ENCODE peak calls at places on chromosomes 13 and 19, in four cellular contexts. One of them, this sample, is unnamed.

GRCh38 chr19:12272980-12273901 is 21.4 kb downstream of the ZNF44 start:
- DNase-seq in fibroblast of lung: no peak
- DNase-seq in astrocyte of the cerebellum: no peak
- DNase-seq in tibial artery: no peak
- DNase-seq in this sample: no peak

GRCh38 chr13:20340136-20340758 is 108.1 kb upstream of the GJB6 start:
- DNase-seq in astrocyte of the cerebellum: no peak
- DNase-seq in fibroblast of lung: no peak
- DNase-seq in tibial artery: no peak
- DNase-seq in this sample: no peak

GRCh38 chr13:27182844-27183497 is 11.4 kb upstream of the USP12 start:
- DNase-seq in astrocyte of the cerebellum: peak
- DNase-seq in fibroblast of lung: peak
- DNase-seq in tibial artery: peak
- DNase-seq in this sample: no peak

GRCh38 chr13:26539738-26540292 is 17.7 kb upstream of the WASF3 start:
- DNase-seq in fibroblast of lung: no peak
- DNase-seq in tibial artery: no peak
- DNase-seq in astrocyte of the cerebellum: no peak
- DNase-seq in this sample: no peak

GRCh38 chr13:109454167-109454917 is 332.0 kb downstream of the IRS2 start:
- DNase-seq in fibroblast of lung: peak
- DNase-seq in tibial artery: no peak
- DNase-seq in astrocyte of the cerebellum: no peak
- DNase-seq in this sample: peak

GRCh38 chr13:77896977-77897376 is 21.7 kb downstream of the EDNRB start:
- DNase-seq in tibial artery: no peak
- DNase-seq in astrocyte of the cerebellum: no peak
- DNase-seq in fibroblast of lung: no peak
- DNase-seq in this sample: no peak

GRCh38 chr19:55526216-55527196 is 10.4 kb downstream of the SBK2 start:
- DNase-seq in astrocyte of the cerebellum: no peak
- DNase-seq in tibial artery: no peak
- DNase-seq in fibroblast of lung: peak
- DNase-seq in this sample: no peak

GRCh38 chr19:40803857-40804782 is 5.1 kb downstream of the EGLN2 start:
- DNase-seq in tibial artery: no peak
- DNase-seq in fibroblast of lung: no peak
- DNase-seq in astrocyte of the cerebellum: no peak
- DNase-seq in this sample: no peak

GRCh38 chr13:21998279-21998678 is 327.4 kb downstream of the FGF9 start:
- DNase-seq in fibroblast of lung: no peak
- DNase-seq in tibial artery: no peak
- DNase-seq in astrocyte of the cerebellum: no peak
- DNase-seq in this sample: no peak

GRCh38 chr19:52188822-52189744 is 769 bp upstream of the PPP2R1A start:
- DNase-seq in astrocyte of the cerebellum: no peak
- DNase-seq in fibroblast of lung: no peak
- DNase-seq in tibial artery: no peak
- DNase-seq in this sample: no peak

GRCh38 chr13:97223711-97224461 is 1.8 kb downstream of the MBNL2 start:
- DNase-seq in fibroblast of lung: peak
- DNase-seq in tibial artery: peak
- DNase-seq in astrocyte of the cerebellum: peak
- DNase-seq in this sample: peak

GRCh38 chr13:24670927-24671326 is 9.3 kb upstream of the ATP12A start:
- DNase-seq in tibial artery: no peak
- DNase-seq in fibroblast of lung: peak
- DNase-seq in astrocyte of the cerebellum: no peak
- DNase-seq in this sample: no peak

GRCh38 chr19:10712754-10713153 is 5.1 kb upstream of the DNM2 start:
- DNase-seq in tibial artery: no peak
- DNase-seq in astrocyte of the cerebellum: no peak
- DNase-seq in fibroblast of lung: no peak
- DNase-seq in this sample: no peak

GRCh38 chr13:47126432-47126831 is 229.6 kb upstream of the HTR2A start:
- DNase-seq in fibroblast of lung: no peak
- DNase-seq in astrocyte of the cerebellum: no peak
- DNase-seq in tibial artery: no peak
- DNase-seq in this sample: no peak

GRCh38 chr19:38277549-38277948 is 13.2 kb downstream of the SPINT2 start:
- DNase-seq in astrocyte of the cerebellum: no peak
- DNase-seq in tibial artery: no peak
- DNase-seq in fibroblast of lung: no peak
- DNase-seq in this sample: no peak

GRCh38 chr13:51105046-51105445 is 6.0 kb downstream of the C13orf42 start:
- DNase-seq in tibial artery: no peak
- DNase-seq in astrocyte of the cerebellum: no peak
- DNase-seq in fibroblast of lung: no peak
- DNase-seq in this sample: no peak

GRCh38 chr13:78976696-78977095 is 317.7 kb upstream of the OBI1 start:
- DNase-seq in fibroblast of lung: no peak
- DNase-seq in astrocyte of the cerebellum: no peak
- DNase-seq in tibial artery: no peak
- DNase-seq in this sample: no peak

GRCh38 chr19:45817725-45818301 is 2.7 kb upstream of the RSPH6A start:
- DNase-seq in fibroblast of lung: no peak
- DNase-seq in tibial artery: no peak
- DNase-seq in astrocyte of the cerebellum: no peak
- DNase-seq in this sample: no peak

GRCh38 chr13:73671011-73671410 is 463.2 kb downstream of the KLF12 start:
- DNase-seq in tibial artery: no peak
- DNase-seq in fibroblast of lung: no peak
- DNase-seq in astrocyte of the cerebellum: no peak
- DNase-seq in this sample: no peak

GRCh38 chr19:53768401-53768800 is 55.7 kb downstream of the NLRP12 start:
- DNase-seq in tibial artery: no peak
- DNase-seq in astrocyte of the cerebellum: no peak
- DNase-seq in fibroblast of lung: no peak
- DNase-seq in this sample: no peak

GRCh38 chr19:46221981-46222610 is 7.4 kb upstream of the IGFL1 start:
- DNase-seq in tibial artery: peak
- DNase-seq in fibroblast of lung: peak
- DNase-seq in astrocyte of the cerebellum: no peak
- DNase-seq in this sample: no peak

GRCh38 chr19:53549354-53549753 is 11.4 kb downstream of the ZNF331 start:
- DNase-seq in tibial artery: no peak
- DNase-seq in astrocyte of the cerebellum: no peak
- DNase-seq in fibroblast of lung: peak
- DNase-seq in this sample: no peak

GRCh38 chr19:29421186-29421525 is 104.6 kb upstream of the VSTM2B start:
- DNase-seq in astrocyte of the cerebellum: no peak
- DNase-seq in fibroblast of lung: no peak
- DNase-seq in tibial artery: no peak
- DNase-seq in this sample: no peak

GRCh38 chr13:102693781-102694180 is 1.1 kb downstream of the METTL21C start:
- DNase-seq in tibial artery: no peak
- DNase-seq in fibroblast of lung: peak
- DNase-seq in astrocyte of the cerebellum: peak
- DNase-seq in this sample: no peak

GRCh38 chr13:65472336-65472735 is 1757.8 kb downstream of the PCDH9 start:
- DNase-seq in astrocyte of the cerebellum: no peak
- DNase-seq in fibroblast of lung: peak
- DNase-seq in tibial artery: no peak
- DNase-seq in this sample: no peak

GRCh38 chr13:68369739-68370138 is 1139.6 kb upstream of the PCDH9 start:
- DNase-seq in fibroblast of lung: peak
- DNase-seq in astrocyte of the cerebellum: peak
- DNase-seq in tibial artery: no peak
- DNase-seq in this sample: no peak

GRCh38 chr13:68368922-68369321 is 1138.8 kb upstream of the PCDH9 start:
- DNase-seq in tibial artery: no peak
- DNase-seq in fibroblast of lung: no peak
- DNase-seq in astrocyte of the cerebellum: no peak
- DNase-seq in this sample: no peak
- TF ChIP-seq CTCF in tibial artery: no peak
- TF ChIP-seq CTCF in fibroblast of lung: no peak
- TF ChIP-seq CTCF in astrocyte of the cerebellum: no peak
- TF ChIP-seq CTCF in this sample: no peak

GRCh38 chr19:17834350-17835181 is 13.2 kb downstream of the JAK3 start:
- DNase-seq in tibial artery: no peak
- DNase-seq in astrocyte of the cerebellum: no peak
- DNase-seq in fibroblast of lung: no peak
- DNase-seq in this sample: no peak
- TF ChIP-seq CTCF in tibial artery: no peak
- TF ChIP-seq CTCF in astrocyte of the cerebellum: peak
- TF ChIP-seq CTCF in fibroblast of lung: no peak
- TF ChIP-seq CTCF in this sample: peak

DNA sequence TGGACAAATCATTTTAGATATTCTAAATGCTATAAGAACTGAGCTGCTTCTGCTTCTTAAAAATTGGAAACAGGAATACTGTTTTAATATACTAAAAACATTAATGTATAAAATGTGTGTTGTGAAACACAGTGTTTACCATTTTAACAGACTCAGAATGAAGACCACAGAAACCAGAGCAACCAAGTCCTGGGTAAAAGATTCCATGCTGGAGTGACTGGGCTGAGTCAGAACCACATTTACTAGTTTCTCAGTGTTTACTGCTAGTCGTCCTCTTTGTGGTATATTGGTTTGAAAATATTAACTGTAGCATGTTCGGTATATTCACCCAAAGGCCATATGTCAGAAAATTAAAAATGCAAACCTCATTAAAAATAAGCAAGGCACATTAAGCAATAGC is 31.9 kb downstream of the ANKRD10 start:
- DNase-seq in fibroblast of lung: peak
- DNase-seq in astrocyte of the cerebellum: no peak
- DNase-seq in tibial artery: no peak
- DNase-seq in this sample: no peak
- TF ChIP-seq CTCF in fibroblast of lung: no peak
- TF ChIP-seq CTCF in astrocyte of the cerebellum: no peak
- TF ChIP-seq CTCF in tibial artery: no peak
- TF ChIP-seq CTCF in this sample: no peak

GRCh38 chr19:14091086-14091884 is 734 bp upstream of the SAMD1 start:
- DNase-seq in tibial artery: peak
- DNase-seq in astrocyte of the cerebellum: no peak
- DNase-seq in fibroblast of lung: peak
- DNase-seq in this sample: no peak
- TF ChIP-seq CTCF in tibial artery: peak
- TF ChIP-seq CTCF in astrocyte of the cerebellum: no peak
- TF ChIP-seq CTCF in fibroblast of lung: peak
- TF ChIP-seq CTCF in this sample: peak

GRCh38 chr13:57634829-57635165 is 3.3 kb downstream of the PCDH17 start:
- DNase-seq in astrocyte of the cerebellum: no peak
- DNase-seq in tibial artery: peak
- DNase-seq in fibroblast of lung: no peak
- DNase-seq in this sample: no peak

GRCh38 chr13:57637515-57637914 is 6.0 kb downstream of the PCDH17 start:
- DNase-seq in tibial artery: no peak
- DNase-seq in fibroblast of lung: no peak
- DNase-seq in astrocyte of the cerebellum: no peak
- DNase-seq in this sample: no peak

GRCh38 chr13:57633950-57634828 is 2.6 kb downstream of the PCDH17 start:
- DNase-seq in tibial artery: peak
- DNase-seq in fibroblast of lung: peak
- DNase-seq in astrocyte of the cerebellum: no peak
- DNase-seq in this sample: no peak

GRCh38 chr13:57636811-57637210 is 5.3 kb downstream of the PCDH17 start:
- DNase-seq in astrocyte of the cerebellum: no peak
- DNase-seq in tibial artery: no peak
- DNase-seq in fibroblast of lung: no peak
- DNase-seq in this sample: no peak

GRCh38 chr13:57635541-57635940 is 4.0 kb downstream of the PCDH17 start:
- DNase-seq in astrocyte of the cerebellum: no peak
- DNase-seq in fibroblast of lung: peak
- DNase-seq in tibial artery: no peak
- DNase-seq in this sample: no peak
- TF ChIP-seq CTCF in astrocyte of the cerebellum: no peak
- TF ChIP-seq CTCF in fibroblast of lung: no peak
- TF ChIP-seq CTCF in tibial artery: no peak
- TF ChIP-seq CTCF in this sample: no peak

GRCh38 chr13:49472186-49472585 is 23.6 kb upstream of the PHF11 start:
- DNase-seq in fibroblast of lung: peak
- DNase-seq in astrocyte of the cerebellum: no peak
- DNase-seq in tibial artery: no peak
- DNase-seq in this sample: no peak
- TF ChIP-seq CTCF in fibroblast of lung: no peak
- TF ChIP-seq CTCF in astrocyte of the cerebellum: no peak
- TF ChIP-seq CTCF in tibial artery: no peak
- TF ChIP-seq CTCF in this sample: no peak

GRCh38 chr19:974564-975257 is 9.4 kb upstream of the WDR18 start:
- DNase-seq in astrocyte of the cerebellum: no peak
- DNase-seq in tibial artery: no peak
- DNase-seq in fibroblast of lung: no peak
- DNase-seq in this sample: no peak

GRCh38 chr19:972281-972680 is 11.9 kb upstream of the WDR18 start:
- DNase-seq in tibial artery: no peak
- DNase-seq in astrocyte of the cerebellum: no peak
- DNase-seq in fibroblast of lung: no peak
- DNase-seq in this sample: no peak

GRCh38 chr19:973726-974563 is 10.2 kb upstream of the WDR18 start:
- DNase-seq in fibroblast of lung: no peak
- DNase-seq in tibial artery: no peak
- DNase-seq in astrocyte of the cerebellum: no peak
- DNase-seq in this sample: no peak

GRCh38 chr19:971795-972194 is 12.3 kb upstream of the WDR18 start:
- DNase-seq in fibroblast of lung: no peak
- DNase-seq in tibial artery: no peak
- DNase-seq in astrocyte of the cerebellum: no peak
- DNase-seq in this sample: no peak

DNA sequence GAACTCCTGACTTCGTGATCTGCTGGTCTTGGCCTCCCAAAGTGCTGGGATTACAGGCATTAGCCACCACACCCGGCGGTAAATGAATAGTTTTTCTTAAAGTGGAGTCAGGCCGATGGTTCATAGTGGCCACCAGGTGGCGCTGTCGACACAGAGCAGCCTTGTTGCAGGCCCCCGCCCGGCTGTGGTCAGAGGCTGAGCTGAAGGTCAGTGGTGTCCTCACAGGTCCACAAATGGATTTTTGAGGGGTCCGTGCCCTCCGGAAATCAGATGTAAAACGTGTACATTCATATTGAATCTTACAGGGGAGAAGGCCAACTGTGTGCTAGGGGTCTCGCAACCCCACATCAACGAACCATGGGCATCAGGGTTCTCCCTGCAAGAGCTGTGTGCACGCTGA is 13.4 kb upstream of the WDR18 start:
- DNase-seq in tibial artery: no peak
- DNase-seq in astrocyte of the cerebellum: no peak
- DNase-seq in fibroblast of lung: no peak
- DNase-seq in this sample: no peak
- TF ChIP-seq CTCF in tibial artery: peak
- TF ChIP-seq CTCF in astrocyte of the cerebellum: peak
- TF ChIP-seq CTCF in fibroblast of lung: peak
- TF ChIP-seq CTCF in this sample: peak

GRCh38 chr13:52665325-52665724 is 12.7 kb downstream of the SUGT1 start:
- DNase-seq in tibial artery: no peak
- DNase-seq in fibroblast of lung: peak
- DNase-seq in astrocyte of the cerebellum: peak
- DNase-seq in this sample: no peak
- TF ChIP-seq CTCF in tibial artery: no peak
- TF ChIP-seq CTCF in fibroblast of lung: no peak
- TF ChIP-seq CTCF in astrocyte of the cerebellum: peak
- TF ChIP-seq CTCF in this sample: peak